ENCODE peak calls at places on chromosomes 5 and 9, in five cellular contexts. T is A549, S is H1, Q is GM12878, A is K562. C is an unnamed sample.

GRCh38 chr9:123982535-123982934 is 29.0 kb upstream of the LHX2 start:
- DNase-seq in T (no peak), S (no peak), Q (no peak), A (no peak), C (no peak)

GRCh38 chr5:174376056-174376455 is 330.6 kb downstream of the NSG2 start:
- DNase-seq in T (no peak), S (no peak), Q (no peak), A (no peak), C (no peak)

GRCh38 chr9:129880654-129881546 is 45.6 kb downstream of the USP20 start:
- DNase-seq in T (no peak), S (no peak), Q (no peak), A (no peak), C (no peak)

GRCh38 chr5:17833336-17833735 is 199.1 kb downstream of the TAF11L14 start:
- DNase-seq in T (no peak), S (no peak), Q (no peak), A (no peak), C (no peak)

GRCh38 chr5:40166757-40167156 is 513.0 kb upstream of the PTGER4 start:
- DNase-seq in T (no peak), S (no peak), Q (no peak), A (no peak), C (no peak)

GRCh38 chr5:147336871-147337270 is 102.0 kb downstream of the STK32A start:
- DNase-seq in T (no peak), S (no peak), Q (no peak), A (no peak), C (no peak)

GRCh38 chr5:38535281-38535750 is 21.1 kb downstream of the LIFR start:
- DNase-seq in T (no peak), S (no peak), Q (no peak), A (no peak), C (peak; percentile 70)

GRCh38 chr5:124527220-124527991 is 219.0 kb downstream of the ZNF608 start:
- DNase-seq in T (no peak), S (no peak), Q (no peak), A (no peak), C (peak; percentile 90)

GRCh38 chr5:39755986-39756385 is 331.2 kb upstream of the DAB2 start:
- DNase-seq in T (peak; percentile 12), S (no peak), Q (no peak), A (peak; percentile 16), C (no peak)

GRCh38 chr9:80059979-80060378 is 488.2 kb downstream of the TLE4 start:
- DNase-seq in T (no peak), S (no peak), Q (no peak), A (no peak), C (no peak)

GRCh38 chr5:67257063-67257462 is 60.5 kb upstream of the CD180 start:
- DNase-seq in T (no peak), S (no peak), Q (no peak), A (no peak), C (no peak)

GRCh38 chr9:137733429-137733828 is 114.6 kb downstream of the EHMT1 start:
- DNase-seq in T (no peak), S (no peak), Q (no peak), A (no peak), C (no peak)

GRCh38 chr9:17319822-17320221 is 185.0 kb downstream of the CNTLN start:
- DNase-seq in T (no peak), S (no peak), Q (no peak), A (no peak), C (no peak)

GRCh38 chr9:78032599-78033457 is 1.2 kb upstream of the GNAQ start:
- DNase-seq in T (peak; percentile 20), S (no peak), Q (no peak), A (no peak), C (no peak)

GRCh38 chr5:19208397-19208796 is 779.6 kb downstream of the CDH18 start:
- DNase-seq in T (no peak), S (no peak), Q (no peak), A (no peak), C (no peak)

GRCh38 chr5:19210886-19211285 is 777.1 kb downstream of the CDH18 start:
- DNase-seq in T (no peak), S (no peak), Q (no peak), A (no peak), C (no peak)
- TF ChIP-seq HDAC2 in T (no peak), S (no peak), Q (no peak), A (no peak), C (no peak)

GRCh38 chr9:131734781-131735180 is 5.1 kb downstream of the RAPGEF1 start:
- DNase-seq in T (no peak), S (no peak), Q (no peak), A (no peak), C (no peak)
- TF ChIP-seq HDAC2 in T (no peak), S (no peak), Q (no peak), A (no peak), C (no peak)

DNA sequence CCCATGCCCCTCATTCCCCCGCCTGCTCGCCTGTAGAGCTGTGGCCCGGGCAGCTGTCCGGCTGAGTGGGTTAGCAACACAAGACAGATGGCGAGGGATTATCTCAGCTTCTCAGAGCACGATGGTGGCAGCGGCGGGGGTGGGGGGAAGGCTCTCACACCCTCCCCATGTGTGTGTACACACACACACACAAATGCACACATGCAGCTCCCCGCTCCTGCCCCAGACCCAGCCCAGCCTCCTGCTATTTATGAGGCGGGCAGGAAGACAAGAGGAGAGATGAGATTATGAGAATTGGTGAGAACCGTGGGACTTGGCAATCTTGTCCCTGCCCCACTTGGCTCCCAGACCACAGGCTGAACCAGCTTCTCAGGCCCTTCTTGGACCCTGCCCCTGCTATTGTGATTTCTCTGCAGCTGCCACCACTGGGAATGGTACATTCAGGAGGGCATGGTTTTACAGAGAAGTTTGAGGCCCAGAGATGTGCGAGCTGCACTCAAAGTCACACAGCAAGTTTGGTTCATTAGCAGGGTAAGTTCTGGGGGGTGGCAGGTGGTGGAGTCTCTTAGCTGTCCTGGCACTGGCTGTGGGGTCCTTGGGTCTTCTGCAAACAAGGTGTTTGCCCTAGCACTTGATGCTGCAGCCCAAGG is 51.0 kb upstream of the PSD2 start:
- DNase-seq in T (no peak), S (no peak), Q (no peak), A (no peak), C (no peak)
- TF ChIP-seq HDAC2 in T (no peak), S (no peak), Q (no peak), A (no peak), C (no peak)

DNA sequence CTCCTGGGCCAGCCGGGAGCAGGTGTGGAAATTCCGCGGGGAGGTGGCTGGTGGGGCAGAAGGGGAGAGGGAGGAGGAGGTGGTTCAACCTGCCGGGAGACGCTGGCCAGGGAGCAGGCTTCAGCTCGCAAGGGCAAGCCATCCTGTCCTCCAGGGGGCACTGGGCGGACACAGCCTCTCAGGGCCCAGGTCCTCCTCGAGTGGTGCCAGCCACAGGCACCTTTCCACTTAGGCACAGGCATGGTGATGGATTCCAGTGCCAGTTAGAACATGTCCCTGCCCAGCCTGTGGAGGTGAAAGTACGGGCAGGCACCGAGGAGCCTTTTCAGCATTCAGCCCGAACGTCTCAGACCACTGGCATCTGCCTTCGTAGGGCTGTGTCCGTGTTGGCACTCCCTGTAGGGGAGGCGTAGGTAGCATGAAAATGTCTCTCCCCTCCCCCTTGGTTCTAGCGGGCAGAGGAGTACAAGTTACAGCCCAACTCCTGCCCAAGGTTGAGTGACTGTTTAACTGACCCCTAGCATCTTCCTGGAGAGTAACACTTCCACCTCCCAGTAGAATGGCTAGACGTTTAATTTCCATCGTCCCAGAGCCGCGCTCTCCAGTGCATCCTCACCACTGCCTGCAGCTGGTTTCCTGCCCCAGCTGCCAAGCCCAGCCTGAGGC is 48.9 kb downstream of the DAB2IP start:
- DNase-seq in T (peak; percentile 57), S (no peak), Q (no peak), A (no peak), C (no peak)
- TF ChIP-seq HDAC2 in T (no peak), S (no peak), Q (no peak), A (no peak), C (no peak)

GRCh38 chr5:82355496-82355895 is 77.3 kb upstream of the RPS23 start:
- DNase-seq in T (no peak), S (no peak), Q (no peak), A (no peak), C (no peak)

GRCh38 chr5:82358454-82358853 is 80.3 kb upstream of the RPS23 start:
- DNase-seq in T (no peak), S (no peak), Q (no peak), A (no peak), C (no peak)

GRCh38 chr5:82355053-82355452 is 76.9 kb upstream of the RPS23 start:
- DNase-seq in T (no peak), S (no peak), Q (no peak), A (no peak), C (no peak)

GRCh38 chr5:82355921-82356454 is 77.8 kb upstream of the RPS23 start:
- DNase-seq in T (no peak), S (no peak), Q (no peak), A (no peak), C (no peak)

DNA sequence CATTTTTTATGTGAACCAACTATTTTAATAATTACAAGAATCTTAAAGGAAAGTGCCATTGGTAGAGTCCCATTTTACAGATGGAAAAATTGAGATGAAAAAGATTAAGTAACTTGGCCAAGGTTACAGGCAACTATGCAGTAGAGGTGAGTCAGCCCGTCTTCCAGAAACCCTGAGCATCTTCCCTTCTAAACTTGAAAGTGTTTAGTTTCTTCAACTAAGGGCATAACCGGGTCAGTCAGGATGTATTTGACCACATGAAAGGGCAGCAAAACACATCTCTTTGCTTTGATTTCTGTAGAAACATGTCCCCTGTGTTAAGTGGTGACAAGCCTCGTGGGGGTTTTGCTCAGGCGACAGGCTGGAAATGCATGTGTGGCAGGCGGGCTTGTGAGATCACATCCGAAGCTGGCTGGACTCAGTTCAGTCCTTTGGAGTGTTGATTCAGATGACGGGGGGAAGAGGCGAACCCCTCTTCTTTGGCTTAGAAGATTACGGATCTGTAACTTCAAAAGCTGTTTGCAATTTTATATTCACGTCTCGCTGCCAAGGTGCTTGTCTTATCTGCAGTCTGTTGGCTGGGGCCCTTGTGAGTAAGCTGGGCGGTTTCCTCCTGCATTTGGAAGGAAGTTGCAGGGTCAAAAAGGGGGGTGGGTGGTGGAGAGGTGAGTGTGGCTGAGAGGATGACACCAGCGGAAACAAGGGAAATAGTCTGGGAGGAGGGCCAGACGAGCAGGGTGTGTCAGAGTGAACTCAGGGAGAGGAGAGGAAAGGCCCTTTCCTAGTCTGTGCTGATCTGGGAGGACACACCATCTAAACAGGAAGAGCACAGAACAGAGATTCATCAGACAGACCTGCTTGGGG is 78.9 kb upstream of the RPS23 start:
- DNase-seq in T (peak; percentile 32), S (no peak), Q (peak; percentile 40), A (peak; percentile 86), C (peak; percentile 93)
- TF ChIP-seq HDAC2 in T (no peak), S (no peak), Q (no peak), A (peak; percentile 98), C (no peak)

GRCh38 chr5:35160486-35161116 is 69.7 kb downstream of the PRLR start:
- DNase-seq in T (no peak), S (no peak), Q (peak; percentile 8), A (no peak), C (no peak)
- TF ChIP-seq HDAC2 in T (no peak), S (no peak), Q (no peak), A (no peak), C (no peak)

GRCh38 chr9:4334439-4334838 is 34.6 kb upstream of the GLIS3 start:
- DNase-seq in T (peak; percentile 16), S (no peak), Q (no peak), A (no peak), C (peak; percentile 46)
- TF ChIP-seq HDAC2 in T (no peak), S (no peak), Q (no peak), A (no peak), C (no peak)

C was measured in HepG2.